ENCODE peak calls at places on chromosomes 2 and 18, in ten cellular contexts. One of them, this sample, is unnamed. For H3K9me3, the result is how much of the 10 kb centered on the place peaks cover.

GRCh38 chr2:127590386-127591190 is 55.1 kb downstream of the MYO7B start:
- DNase-seq in PC-9: no peak
- DNase-seq in body of pancreas: no peak
- DNase-seq in right lobe of liver: peak
- DNase-seq in A549: no peak
- DNase-seq in H1: no peak
- DNase-seq in cardiac muscle cell: no peak
- DNase-seq in IMR-90: no peak
- DNase-seq in CD8-positive, alpha-beta T cell: no peak
- DNase-seq in gastrocnemius medialis: no peak
- DNase-seq in this sample: no peak

GRCh38 chr2:200756618-200757321 is 54.9 kb upstream of the BZW1 start:
- DNase-seq in PC-9: peak
- DNase-seq in body of pancreas: no peak
- DNase-seq in right lobe of liver: no peak
- DNase-seq in A549: peak
- DNase-seq in H1: no peak
- DNase-seq in cardiac muscle cell: peak
- DNase-seq in IMR-90: peak
- DNase-seq in CD8-positive, alpha-beta T cell: no peak
- DNase-seq in gastrocnemius medialis: no peak
- DNase-seq in this sample: no peak

GRCh38 chr18:10041180-10041579 is 127.4 kb downstream of the VAPA start:
- DNase-seq in PC-9: no peak
- DNase-seq in body of pancreas: peak
- DNase-seq in right lobe of liver: no peak
- DNase-seq in A549: no peak
- DNase-seq in H1: no peak
- DNase-seq in cardiac muscle cell: peak
- DNase-seq in IMR-90: peak
- DNase-seq in CD8-positive, alpha-beta T cell: no peak
- DNase-seq in gastrocnemius medialis: peak
- DNase-seq in this sample: no peak

GRCh38 chr2:47008381-47009280 is 93.0 kb upstream of the MCFD2 start:
- DNase-seq in PC-9: no peak
- DNase-seq in body of pancreas: peak
- DNase-seq in right lobe of liver: no peak
- DNase-seq in A549: no peak
- DNase-seq in H1: no peak
- DNase-seq in cardiac muscle cell: peak
- DNase-seq in IMR-90: peak
- DNase-seq in CD8-positive, alpha-beta T cell: no peak
- DNase-seq in gastrocnemius medialis: no peak
- DNase-seq in this sample: no peak

GRCh38 chr2:123546348-123546747 is 478.7 kb upstream of the CNTNAP5 start:
- DNase-seq in PC-9: no peak
- DNase-seq in body of pancreas: no peak
- DNase-seq in right lobe of liver: no peak
- DNase-seq in A549: no peak
- DNase-seq in H1: no peak
- DNase-seq in cardiac muscle cell: no peak
- DNase-seq in IMR-90: no peak
- DNase-seq in CD8-positive, alpha-beta T cell: no peak
- DNase-seq in gastrocnemius medialis: no peak
- DNase-seq in this sample: no peak

GRCh38 chr2:29236074-29236473 is 120.9 kb downstream of the CLIP4 start:
- DNase-seq in PC-9: no peak
- DNase-seq in body of pancreas: no peak
- DNase-seq in right lobe of liver: no peak
- DNase-seq in A549: no peak
- DNase-seq in H1: no peak
- DNase-seq in cardiac muscle cell: no peak
- DNase-seq in IMR-90: no peak
- DNase-seq in CD8-positive, alpha-beta T cell: no peak
- DNase-seq in gastrocnemius medialis: peak
- DNase-seq in this sample: no peak

GRCh38 chr2:234165421-234165820 is 114.9 kb downstream of the SPP2 start:
- DNase-seq in PC-9: peak
- DNase-seq in body of pancreas: no peak
- DNase-seq in right lobe of liver: no peak
- DNase-seq in A549: no peak
- DNase-seq in H1: no peak
- DNase-seq in cardiac muscle cell: peak
- DNase-seq in IMR-90: peak
- DNase-seq in CD8-positive, alpha-beta T cell: no peak
- DNase-seq in gastrocnemius medialis: no peak
- DNase-seq in this sample: no peak

GRCh38 chr2:26463252-26464207 is 14.4 kb downstream of the OTOF start:
- DNase-seq in PC-9: no peak
- DNase-seq in body of pancreas: peak
- DNase-seq in right lobe of liver: peak
- DNase-seq in A549: no peak
- DNase-seq in H1: peak
- DNase-seq in cardiac muscle cell: no peak
- DNase-seq in IMR-90: no peak
- DNase-seq in CD8-positive, alpha-beta T cell: no peak
- DNase-seq in gastrocnemius medialis: no peak
- DNase-seq in this sample: no peak

GRCh38 chr2:240192661-240193060 is 52.2 kb upstream of the OTOS start:
- DNase-seq in PC-9: no peak
- DNase-seq in body of pancreas: no peak
- DNase-seq in right lobe of liver: peak
- DNase-seq in A549: no peak
- DNase-seq in H1: no peak
- DNase-seq in cardiac muscle cell: no peak
- DNase-seq in IMR-90: no peak
- DNase-seq in CD8-positive, alpha-beta T cell: no peak
- DNase-seq in gastrocnemius medialis: no peak
- DNase-seq in this sample: no peak

DNA sequence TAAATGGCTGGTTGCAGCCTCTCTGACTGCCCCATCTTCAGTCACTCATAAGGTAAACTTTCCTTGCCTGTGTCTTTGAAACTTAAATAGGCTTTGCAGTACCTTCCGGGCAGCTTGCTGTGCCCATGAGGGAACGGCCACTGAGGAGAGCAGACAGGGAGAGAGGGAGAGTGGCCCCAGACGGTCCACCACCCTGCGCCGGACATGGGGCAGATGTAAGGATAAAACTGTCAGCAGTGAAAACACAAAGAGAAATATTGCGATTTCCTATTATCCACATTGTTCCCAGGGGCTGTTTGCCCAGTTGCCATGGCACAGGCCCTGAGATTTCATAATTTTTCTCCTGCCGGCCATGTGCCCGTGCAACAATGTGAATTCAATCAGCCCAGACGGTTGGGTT is 265.9 kb upstream of the SALL3 start:
- DNase-seq in PC-9: no peak
- DNase-seq in body of pancreas: no peak
- DNase-seq in right lobe of liver: no peak
- DNase-seq in A549: no peak
- DNase-seq in H1: no peak
- DNase-seq in cardiac muscle cell: no peak
- DNase-seq in IMR-90: no peak
- DNase-seq in CD8-positive, alpha-beta T cell: no peak
- DNase-seq in gastrocnemius medialis: no peak
- DNase-seq in this sample: no peak
- H3K9me3 ChIP-seq in PC-9: under half
- H3K9me3 ChIP-seq in body of pancreas: under half
- H3K9me3 ChIP-seq in right lobe of liver: under half
- H3K9me3 ChIP-seq in A549: under half
- H3K9me3 ChIP-seq in H1: under half
- H3K9me3 ChIP-seq in cardiac muscle cell: under half
- H3K9me3 ChIP-seq in IMR-90: half or more
- H3K9me3 ChIP-seq in CD8-positive, alpha-beta T cell: under half
- H3K9me3 ChIP-seq in gastrocnemius medialis: under half
- H3K9me3 ChIP-seq in this sample: under half

GRCh38 chr2:34533585-34534225 is 934.6 kb upstream of the FAM98A start:
- DNase-seq in PC-9: no peak
- DNase-seq in body of pancreas: no peak
- DNase-seq in right lobe of liver: no peak
- DNase-seq in A549: no peak
- DNase-seq in H1: no peak
- DNase-seq in cardiac muscle cell: no peak
- DNase-seq in IMR-90: no peak
- DNase-seq in CD8-positive, alpha-beta T cell: no peak
- DNase-seq in gastrocnemius medialis: no peak
- DNase-seq in this sample: no peak

GRCh38 chr2:34534341-34534740 is 935.2 kb upstream of the FAM98A start:
- DNase-seq in PC-9: no peak
- DNase-seq in body of pancreas: no peak
- DNase-seq in right lobe of liver: no peak
- DNase-seq in A549: no peak
- DNase-seq in H1: no peak
- DNase-seq in cardiac muscle cell: no peak
- DNase-seq in IMR-90: no peak
- DNase-seq in CD8-positive, alpha-beta T cell: no peak
- DNase-seq in gastrocnemius medialis: no peak
- DNase-seq in this sample: no peak

GRCh38 chr2:34524115-34524514 is 925.0 kb upstream of the FAM98A start:
- DNase-seq in PC-9: no peak
- DNase-seq in body of pancreas: no peak
- DNase-seq in right lobe of liver: no peak
- DNase-seq in A549: no peak
- DNase-seq in H1: no peak
- DNase-seq in cardiac muscle cell: no peak
- DNase-seq in IMR-90: no peak
- DNase-seq in CD8-positive, alpha-beta T cell: no peak
- DNase-seq in gastrocnemius medialis: no peak
- DNase-seq in this sample: no peak

GRCh38 chr2:34529965-34530364 is 930.9 kb upstream of the FAM98A start:
- DNase-seq in PC-9: no peak
- DNase-seq in body of pancreas: no peak
- DNase-seq in right lobe of liver: no peak
- DNase-seq in A549: no peak
- DNase-seq in H1: no peak
- DNase-seq in cardiac muscle cell: no peak
- DNase-seq in IMR-90: no peak
- DNase-seq in CD8-positive, alpha-beta T cell: no peak
- DNase-seq in gastrocnemius medialis: no peak
- DNase-seq in this sample: no peak
- H3K9me3 ChIP-seq in PC-9: under half
- H3K9me3 ChIP-seq in body of pancreas: under half
- H3K9me3 ChIP-seq in right lobe of liver: under half
- H3K9me3 ChIP-seq in A549: under half
- H3K9me3 ChIP-seq in H1: under half
- H3K9me3 ChIP-seq in cardiac muscle cell: under half
- H3K9me3 ChIP-seq in IMR-90: under half
- H3K9me3 ChIP-seq in CD8-positive, alpha-beta T cell: under half
- H3K9me3 ChIP-seq in gastrocnemius medialis: under half
- H3K9me3 ChIP-seq in this sample: under half

DNA sequence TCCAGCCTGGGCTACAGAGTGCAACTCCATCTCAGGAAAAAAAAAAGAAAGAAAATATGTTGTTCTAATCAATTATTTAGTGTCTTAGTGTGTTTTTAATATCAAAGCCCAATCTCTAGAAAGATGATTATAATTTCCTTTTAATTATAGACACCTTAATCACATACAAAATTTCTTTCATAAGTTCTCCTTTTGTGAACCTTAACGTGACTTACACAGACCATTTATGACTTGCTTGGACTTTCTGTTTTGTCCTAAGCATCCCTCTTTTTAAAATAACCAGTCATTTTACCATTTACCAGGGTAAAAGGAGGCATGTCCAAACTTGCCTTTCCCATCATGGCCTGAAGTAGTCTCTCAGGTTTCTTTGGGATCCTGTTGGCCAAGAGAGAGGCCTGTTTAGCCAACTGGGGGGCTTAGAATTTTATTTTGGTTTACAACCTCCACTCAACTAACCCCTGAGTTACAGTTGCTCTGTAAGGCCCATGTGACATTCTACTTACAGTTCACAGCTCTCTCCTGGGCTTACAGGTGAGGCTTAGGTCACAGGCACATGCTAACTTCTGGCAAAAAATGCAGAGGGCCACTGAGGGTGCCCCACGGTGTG is 23.9 kb upstream of the GPR155 start:
- DNase-seq in PC-9: no peak
- DNase-seq in body of pancreas: no peak
- DNase-seq in right lobe of liver: no peak
- DNase-seq in A549: no peak
- DNase-seq in H1: no peak
- DNase-seq in cardiac muscle cell: no peak
- DNase-seq in IMR-90: peak
- DNase-seq in CD8-positive, alpha-beta T cell: no peak
- DNase-seq in gastrocnemius medialis: no peak
- DNase-seq in this sample: no peak
- H3K9me3 ChIP-seq in PC-9: under half
- H3K9me3 ChIP-seq in body of pancreas: under half
- H3K9me3 ChIP-seq in right lobe of liver: under half
- H3K9me3 ChIP-seq in A549: under half
- H3K9me3 ChIP-seq in H1: under half
- H3K9me3 ChIP-seq in cardiac muscle cell: under half
- H3K9me3 ChIP-seq in IMR-90: under half
- H3K9me3 ChIP-seq in CD8-positive, alpha-beta T cell: under half
- H3K9me3 ChIP-seq in gastrocnemius medialis: under half
- H3K9me3 ChIP-seq in this sample: under half

GRCh38 chr18:46570666-46571065 is 86.4 kb downstream of the LOXHD1 start:
- DNase-seq in PC-9: no peak
- DNase-seq in body of pancreas: no peak
- DNase-seq in right lobe of liver: no peak
- DNase-seq in A549: no peak
- DNase-seq in H1: no peak
- DNase-seq in cardiac muscle cell: no peak
- DNase-seq in IMR-90: no peak
- DNase-seq in CD8-positive, alpha-beta T cell: no peak
- DNase-seq in gastrocnemius medialis: no peak
- DNase-seq in this sample: no peak

GRCh38 chr18:46566111-46566510 is 90.9 kb downstream of the LOXHD1 start:
- DNase-seq in PC-9: no peak
- DNase-seq in body of pancreas: no peak
- DNase-seq in right lobe of liver: no peak
- DNase-seq in A549: no peak
- DNase-seq in H1: no peak
- DNase-seq in cardiac muscle cell: no peak
- DNase-seq in IMR-90: no peak
- DNase-seq in CD8-positive, alpha-beta T cell: no peak
- DNase-seq in gastrocnemius medialis: no peak
- DNase-seq in this sample: no peak

GRCh38 chr18:46570134-46570533 is 86.9 kb downstream of the LOXHD1 start:
- DNase-seq in PC-9: no peak
- DNase-seq in body of pancreas: no peak
- DNase-seq in right lobe of liver: no peak
- DNase-seq in A549: no peak
- DNase-seq in H1: no peak
- DNase-seq in cardiac muscle cell: no peak
- DNase-seq in IMR-90: no peak
- DNase-seq in CD8-positive, alpha-beta T cell: no peak
- DNase-seq in gastrocnemius medialis: no peak
- DNase-seq in this sample: no peak

GRCh38 chr18:46569211-46569610 is 87.8 kb downstream of the LOXHD1 start:
- DNase-seq in PC-9: no peak
- DNase-seq in body of pancreas: no peak
- DNase-seq in right lobe of liver: no peak
- DNase-seq in A549: no peak
- DNase-seq in H1: no peak
- DNase-seq in cardiac muscle cell: no peak
- DNase-seq in IMR-90: no peak
- DNase-seq in CD8-positive, alpha-beta T cell: no peak
- DNase-seq in gastrocnemius medialis: no peak
- DNase-seq in this sample: no peak

DNA sequence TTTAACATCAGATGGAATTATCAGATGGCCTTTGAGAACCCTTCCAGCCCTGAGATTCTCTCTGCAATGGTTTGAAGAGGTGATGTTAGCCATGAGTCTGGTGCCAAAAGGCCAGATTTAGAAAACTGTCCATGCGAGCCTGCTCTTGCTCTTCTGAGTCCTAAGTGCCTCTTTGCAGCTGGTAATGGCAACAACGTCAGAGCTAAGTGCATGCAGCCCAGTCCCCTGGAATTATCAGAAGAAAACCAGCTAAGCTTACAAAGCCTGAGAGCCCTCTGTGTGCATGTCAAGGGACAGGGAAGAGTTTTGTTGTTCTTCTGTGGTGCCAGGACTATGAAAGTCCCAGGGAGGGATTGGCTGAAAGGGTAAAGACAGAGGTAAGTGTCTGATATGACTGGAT is 89.8 kb downstream of the LOXHD1 start:
- DNase-seq in PC-9: no peak
- DNase-seq in body of pancreas: no peak
- DNase-seq in right lobe of liver: no peak
- DNase-seq in A549: no peak
- DNase-seq in H1: no peak
- DNase-seq in cardiac muscle cell: no peak
- DNase-seq in IMR-90: no peak
- DNase-seq in CD8-positive, alpha-beta T cell: no peak
- DNase-seq in gastrocnemius medialis: no peak
- DNase-seq in this sample: no peak
- H3K9me3 ChIP-seq in PC-9: under half
- H3K9me3 ChIP-seq in body of pancreas: under half
- H3K9me3 ChIP-seq in right lobe of liver: under half
- H3K9me3 ChIP-seq in A549: under half
- H3K9me3 ChIP-seq in H1: under half
- H3K9me3 ChIP-seq in cardiac muscle cell: under half
- H3K9me3 ChIP-seq in IMR-90: under half
- H3K9me3 ChIP-seq in CD8-positive, alpha-beta T cell: under half
- H3K9me3 ChIP-seq in gastrocnemius medialis: under half
- H3K9me3 ChIP-seq in this sample: under half

This sample was measured in lung.